ENCODE peak calls at places on chromosomes 12 and 14, in five cellular contexts. U is Kasumi-1, D is SK-MEL-5, I is iPS-NIHi11, G is putamen. N is an unnamed sample.

GRCh38 chr12:102740157-102741032 is 176.6 kb downstream of the PAH start:
- DNase-seq in D (peak; percentile 55), G (peak; percentile 3), I (no peak), U (peak; percentile 57), N (no peak)

GRCh38 chr14:91153360-91153759 is 39.5 kb downstream of the DGLUCY start:
- DNase-seq in G (no peak), D (no peak), I (no peak), U (no peak), N (no peak)

GRCh38 chr12:63802012-63802608 is 22.4 kb downstream of the RXYLT1 start:
- DNase-seq in I (peak; percentile 23), G (peak; percentile 41), D (peak; percentile 68), U (peak; percentile 58), N (no peak)

GRCh38 chr12:125530876-125531275 is 465.6 kb downstream of the AACS start:
- DNase-seq in D (no peak), G (no peak), U (no peak), I (no peak), N (no peak)

GRCh38 chr12:72586456-72586855 is 314.3 kb downstream of the TRHDE start:
- DNase-seq in U (no peak), D (no peak), I (peak; percentile 10), G (no peak), N (no peak)

GRCh38 chr12:9760699-9761406 is at the start of gene CD69:
- DNase-seq in G (no peak), D (no peak), U (peak; percentile 58), I (peak; percentile 30), N (no peak)

GRCh38 chr14:70665448-70666363 is 24.0 kb downstream of the TTC9 start:
- DNase-seq in D (no peak), U (no peak), G (no peak), I (peak; percentile 64), N (no peak)

GRCh38 chr12:104951759-104952509 is 6.2 kb downstream of the SLC41A2 start:
- DNase-seq in D (no peak), I (no peak), U (no peak), G (no peak), N (no peak)

GRCh38 chr14:28515571-28515970 is 251.0 kb upstream of the FOXG1 start:
- DNase-seq in D (no peak), G (no peak), U (no peak), I (no peak), N (no peak)

GRCh38 chr12:69008510-69008909 is 75.5 kb upstream of the CPM start:
- DNase-seq in D (no peak), I (peak; percentile 40), U (no peak), G (no peak), N (no peak)

GRCh38 chr12:66269757-66270383 is 32.4 kb upstream of the HELB start:
- DNase-seq in I (peak; percentile 71), D (peak; percentile 92), G (peak; percentile 48), U (peak; percentile 58), N (no peak)

GRCh38 chr12:55972906-55973597 is 826 bp upstream of the RAB5B start:
- DNase-seq in I (no peak), D (peak; percentile 53), U (peak; percentile 57), G (no peak), N (no peak)

GRCh38 chr14:89892953-89893352 is 61.6 kb downstream of the EFCAB11 start:
- DNase-seq in I (no peak), U (no peak), D (no peak), G (no peak), N (no peak)

GRCh38 chr14:105475269-105475915 is 771 bp downstream of the CRIP2 start:
- DNase-seq in G (no peak), D (no peak), U (no peak), I (no peak), N (no peak)

GRCh38 chr14:57871487-57872080 is 5.7 kb upstream of the SLC35F4 start:
- DNase-seq in U (peak; percentile 38), I (peak; percentile 59), D (peak; percentile 75), G (peak; percentile 13), N (peak; percentile 56)

GRCh38 chr12:100798799-100799198 is 4.2 kb downstream of the ANO4 start:
- DNase-seq in I (no peak), G (no peak), U (no peak), D (no peak), N (no peak)

GRCh38 chr14:85195872-85196477 is 334.0 kb upstream of the FLRT2 start:
- DNase-seq in U (peak; percentile 15), I (peak; percentile 46), D (peak; percentile 13), G (no peak), N (no peak)

GRCh38 chr12:127351481-127352010 is 915.4 kb upstream of the TMEM132C start:
- DNase-seq in I (no peak), D (peak; percentile 6), U (no peak), G (no peak), N (no peak)